ENCODE peak calls at places on chromosomes 2 and 18, in ten cellular contexts. V is upper lobe of right lung, W is ovary, M is cardiac muscle cell, P is stomach, K is dorsolateral prefrontal cortex, Z is fibroblast of mammary gland, I is A549, N is lower lobe of right lung, S is mammary epithelial cell. F is an unnamed sample.

GRCh38 chr18:21513741-21514140 is 86.8 kb downstream of the ESCO1 start:
- DNase-seq in V (no peak), W (no peak), M (no peak), P (no peak), K (no peak), Z (no peak), I (no peak), N (no peak), S (peak), F (no peak)

GRCh38 chr18:58755304-58756010 is 84.2 kb downstream of the MALT1 start:
- DNase-seq in V (no peak), W (no peak), M (no peak), P (no peak), K (no peak), Z (no peak), I (no peak), N (no peak), S (peak), F (no peak)

GRCh38 chr2:241137276-241138190 is 11.7 kb downstream of the PASK start:
- DNase-seq in V (peak), W (no peak), M (no peak), P (no peak), K (no peak), Z (no peak), I (no peak), N (no peak), S (no peak), F (no peak)

GRCh38 chr2:12701786-12702660 is 14.7 kb upstream of the TRIB2 start:
- DNase-seq in V (no peak), W (no peak), M (no peak), P (no peak), K (no peak), Z (peak), I (no peak), N (no peak), S (peak), F (no peak)

GRCh38 chr2:119821266-119821665 is 61.5 kb downstream of the PTPN4 start:
- DNase-seq in V (no peak), W (no peak), M (no peak), P (no peak), K (no peak), Z (no peak), I (no peak), N (no peak), S (no peak), F (no peak)

GRCh38 chr18:80244956-80245730 is 2.2 kb downstream of the PARD6G start:
- DNase-seq in V (peak), W (no peak), M (no peak), P (no peak), K (no peak), Z (no peak), I (no peak), N (no peak), S (no peak), F (no peak)

GRCh38 chr2:148887349-148888002 is 12.4 kb downstream of the KIF5C start:
- DNase-seq in V (no peak), W (no peak), M (no peak), P (no peak), K (no peak), Z (no peak), I (no peak), N (no peak), S (no peak), F (no peak)

GRCh38 chr2:190340369-190340768 is 3.0 kb upstream of the INPP1 start:
- DNase-seq in V (no peak), W (no peak), M (no peak), P (no peak), K (no peak), Z (peak), I (no peak), N (no peak), S (peak), F (no peak)

GRCh38 chr2:106885981-106886915 is at the start of gene ST6GAL2:
- DNase-seq in V (no peak), W (no peak), M (peak), P (no peak), K (no peak), Z (no peak), I (peak), N (no peak), S (peak), F (no peak)

GRCh38 chr2:134988994-134989605 is 58.1 kb downstream of the MAP3K19 start:
- DNase-seq in V (no peak), W (no peak), M (peak), P (no peak), K (no peak), Z (peak), I (peak), N (no peak), S (peak), F (no peak)

GRCh38 chr2:7190587-7191320 is 273.5 kb downstream of the RNF144A start:
- DNase-seq in V (no peak), W (no peak), M (no peak), P (no peak), K (no peak), Z (peak), I (no peak), N (no peak), S (no peak), F (no peak)

GRCh38 chr2:217997510-217997909 is 5.3 kb downstream of the TNS1 start:
- DNase-seq in V (no peak), W (no peak), M (no peak), P (no peak), K (no peak), Z (no peak), I (no peak), N (no peak), S (no peak), F (no peak)

GRCh38 chr2:60438136-60438535 is 115.3 kb downstream of the BCL11A start:
- DNase-seq in V (no peak), W (no peak), M (no peak), P (no peak), K (no peak), Z (no peak), I (no peak), N (no peak), S (no peak), F (no peak)

GRCh38 chr2:7016120-7016519 is 98.9 kb downstream of the RNF144A start:
- DNase-seq in V (no peak), W (no peak), M (no peak), P (no peak), K (no peak), Z (no peak), I (no peak), N (no peak), S (no peak), F (no peak)

GRCh38 chr2:134244587-134244986 is 9.3 kb upstream of the MGAT5 start:
- DNase-seq in V (no peak), W (no peak), M (no peak), P (no peak), K (no peak), Z (no peak), I (no peak), N (no peak), S (peak), F (no peak)

GRCh38 chr2:104854507-104855173 is 725 bp downstream of the POU3F3 start:
- DNase-seq in V (no peak), W (no peak), M (no peak), P (no peak), K (no peak), Z (no peak), I (no peak), N (no peak), S (no peak), F (no peak)
- H3K4me3 ChIP-seq in V (no peak), W (no peak), M (peak), P (peak), K (peak), Z (no peak), I (peak), N (no peak), S (no peak), F (no peak)

DNA sequence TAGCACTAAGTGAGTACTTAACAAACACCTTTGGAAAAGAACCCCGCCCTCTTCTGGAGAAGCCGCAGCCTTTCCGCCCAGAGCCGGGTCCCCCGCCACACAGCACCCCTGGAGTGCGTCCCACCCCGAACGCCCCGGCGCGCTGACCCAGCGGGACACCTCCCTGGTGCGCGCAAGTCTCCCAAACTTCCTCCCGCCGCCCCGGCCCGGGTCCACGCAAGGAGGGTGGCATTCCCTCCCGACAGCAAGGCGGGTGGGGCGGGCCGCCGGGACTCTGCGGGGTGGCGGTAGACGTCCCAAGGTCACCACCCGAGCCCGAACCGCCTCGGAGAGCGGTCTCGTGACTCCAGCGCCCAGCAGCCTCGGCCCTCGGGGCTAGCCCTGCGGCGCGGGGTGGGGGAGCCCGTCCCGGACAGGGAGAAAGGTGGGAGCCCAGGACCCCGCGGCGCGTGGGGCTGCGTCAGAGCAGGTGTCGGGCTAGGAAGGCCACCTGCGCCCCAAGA is 598 bp downstream of the CCDC93 start:
- DNase-seq in V (peak), W (peak), M (no peak), P (peak), K (peak), Z (no peak), I (peak), N (peak), S (peak), F (peak)
- TF ChIP-seq CTCF in V (no peak), W (no peak), M (no peak), P (no peak), K (no peak), Z (no peak), I (no peak), N (no peak), S (peak), F (peak)

GRCh38 chr2:31032475-31032874 is 105.8 kb downstream of the GALNT14 start:
- DNase-seq in V (no peak), W (no peak), M (no peak), P (no peak), K (no peak), Z (no peak), I (no peak), N (no peak), S (no peak), F (no peak)
- H3K4me3 ChIP-seq in V (no peak), W (no peak), M (no peak), P (no peak), K (no peak), Z (no peak), I (no peak), N (no peak), S (no peak), F (no peak)

GRCh38 chr2:105789745-105790466 is 45.2 kb downstream of the NCK2 start:
- DNase-seq in V (no peak), W (no peak), M (peak), P (no peak), K (no peak), Z (peak), I (no peak), N (no peak), S (peak), F (no peak)
- TF ChIP-seq CTCF in V (no peak), W (no peak), M (no peak), P (no peak), K (peak), Z (no peak), I (no peak), N (no peak), S (peak), F (peak)

GRCh38 chr2:232876978-232877441 is 6.9 kb downstream of the SNORC start:
- DNase-seq in V (peak), W (no peak), M (no peak), P (no peak), K (no peak), Z (no peak), I (no peak), N (peak), S (no peak), F (no peak)
- H3K4me3 ChIP-seq in V (no peak), W (peak), M (peak), P (peak), K (peak), Z (no peak), I (peak), N (peak), S (peak), F (peak)

F was measured in RWPE2.